ENCODE peak calls at places on chromosomes 12 and 14, in five cellular contexts. W is OCI-LY7, M is GM12865, D is K562, I is MM.1S. Q is an unnamed sample.

GRCh38 chr12:52349196-52349595 is 18.1 kb downstream of the KRT85 start:
- DNase-seq in W (no peak), I (no peak), D (no peak), M (no peak), Q (no peak)

GRCh38 chr14:27181304-27181703 is 583.5 kb upstream of the NOVA1 start:
- DNase-seq in W (no peak), D (no peak), M (no peak), I (no peak), Q (no peak)

GRCh38 chr14:67417633-67418032 is 5.7 kb upstream of the PLEK2 start:
- DNase-seq in W (no peak), M (no peak), I (no peak), D (no peak), Q (no peak)

GRCh38 chr14:38409081-38409705 is 153.3 kb upstream of the CLEC14A start:
- DNase-seq in D (no peak), M (no peak), I (no peak), W (no peak), Q (no peak)

GRCh38 chr12:89439946-89440345 is 84.7 kb downstream of the GALNT4 start:
- DNase-seq in W (no peak), I (no peak), M (no peak), D (no peak), Q (no peak)

GRCh38 chr12:78494911-78495310 is 369.7 kb upstream of the SYT1 start:
- DNase-seq in W (no peak), I (no peak), M (no peak), D (no peak), Q (no peak)

GRCh38 chr12:120015313-120015712 is 26.3 kb downstream of the BICDL1 start:
- DNase-seq in I (no peak), D (peak), W (no peak), M (peak), Q (peak)

GRCh38 chr12:70660002-70660604 is 22.9 kb upstream of the PTPRB start:
- DNase-seq in W (no peak), M (no peak), D (no peak), I (no peak), Q (no peak)

GRCh38 chr12:131672941-131673330 is 38.0 kb upstream of the SFSWAP start:
- DNase-seq in M (no peak), I (no peak), W (no peak), D (no peak), Q (no peak)

GRCh38 chr14:33611405-33612183 is 339.3 kb downstream of the EGLN3 start:
- DNase-seq in I (no peak), D (no peak), M (no peak), W (no peak), Q (no peak)

GRCh38 chr12:105573574-105573973 is 243.1 kb downstream of the C12orf75 start:
- DNase-seq in I (no peak), W (no peak), D (no peak), M (no peak), Q (no peak)

GRCh38 chr14:32601908-32602307 is 272.8 kb downstream of the AKAP6 start:
- DNase-seq in D (no peak), W (no peak), M (no peak), I (no peak), Q (no peak)

GRCh38 chr12:3897400-3897910 is 24.3 kb upstream of the PARP11 start:
- DNase-seq in W (no peak), I (no peak), D (no peak), M (no peak), Q (peak)

GRCh38 chr12:11652351-11653040 is 3.0 kb downstream of the ETV6 start:
- DNase-seq in D (peak), W (peak), I (no peak), M (peak), Q (no peak)

GRCh38 chr12:9134981-9135628 is 19.4 kb upstream of the A2M start:
- DNase-seq in M (peak), I (peak), W (peak), D (peak), Q (peak)

GRCh38 chr12:68530965-68531364 is 79.7 kb upstream of the RAP1B start:
- DNase-seq in I (no peak), M (no peak), D (no peak), W (no peak), Q (no peak)

GRCh38 chr12:56805282-56805855 is 42.2 kb downstream of the HSD17B6 start:
- DNase-seq in W (no peak), M (no peak), I (no peak), D (no peak), Q (no peak)

GRCh38 chr12:6613015-6613775 is 6.0 kb upstream of the CHD4 start:
- DNase-seq in W (peak), D (peak), I (peak), M (peak), Q (peak)
- H3K4me3 ChIP-seq in W (peak), D (peak), I (no peak), M (no peak), Q (peak)

DNA sequence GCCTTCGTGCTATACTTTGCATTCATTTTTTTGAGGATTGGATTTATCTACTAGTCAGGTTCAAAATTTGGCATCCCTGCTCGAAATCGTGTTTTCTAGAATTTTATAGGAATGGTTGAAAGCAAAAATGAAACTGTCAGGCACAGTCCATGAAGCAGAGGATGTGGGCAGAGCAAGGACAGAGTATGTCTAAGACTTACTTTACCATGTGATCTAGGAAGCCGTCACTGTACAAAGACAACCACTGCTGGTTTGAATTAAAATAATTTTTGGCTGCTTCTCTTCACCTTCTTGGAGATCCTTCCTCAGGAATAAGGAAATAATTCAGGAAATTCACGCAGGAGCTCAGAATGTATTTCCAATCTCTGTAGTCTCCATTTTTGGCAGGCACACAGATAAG is 31.6 kb upstream of the SGPP1 start:
- DNase-seq in D (no peak), I (peak), W (peak), M (peak), Q (peak)
- H3K4me3 ChIP-seq in D (no peak), I (peak), W (peak), M (peak), Q (no peak)

DNA sequence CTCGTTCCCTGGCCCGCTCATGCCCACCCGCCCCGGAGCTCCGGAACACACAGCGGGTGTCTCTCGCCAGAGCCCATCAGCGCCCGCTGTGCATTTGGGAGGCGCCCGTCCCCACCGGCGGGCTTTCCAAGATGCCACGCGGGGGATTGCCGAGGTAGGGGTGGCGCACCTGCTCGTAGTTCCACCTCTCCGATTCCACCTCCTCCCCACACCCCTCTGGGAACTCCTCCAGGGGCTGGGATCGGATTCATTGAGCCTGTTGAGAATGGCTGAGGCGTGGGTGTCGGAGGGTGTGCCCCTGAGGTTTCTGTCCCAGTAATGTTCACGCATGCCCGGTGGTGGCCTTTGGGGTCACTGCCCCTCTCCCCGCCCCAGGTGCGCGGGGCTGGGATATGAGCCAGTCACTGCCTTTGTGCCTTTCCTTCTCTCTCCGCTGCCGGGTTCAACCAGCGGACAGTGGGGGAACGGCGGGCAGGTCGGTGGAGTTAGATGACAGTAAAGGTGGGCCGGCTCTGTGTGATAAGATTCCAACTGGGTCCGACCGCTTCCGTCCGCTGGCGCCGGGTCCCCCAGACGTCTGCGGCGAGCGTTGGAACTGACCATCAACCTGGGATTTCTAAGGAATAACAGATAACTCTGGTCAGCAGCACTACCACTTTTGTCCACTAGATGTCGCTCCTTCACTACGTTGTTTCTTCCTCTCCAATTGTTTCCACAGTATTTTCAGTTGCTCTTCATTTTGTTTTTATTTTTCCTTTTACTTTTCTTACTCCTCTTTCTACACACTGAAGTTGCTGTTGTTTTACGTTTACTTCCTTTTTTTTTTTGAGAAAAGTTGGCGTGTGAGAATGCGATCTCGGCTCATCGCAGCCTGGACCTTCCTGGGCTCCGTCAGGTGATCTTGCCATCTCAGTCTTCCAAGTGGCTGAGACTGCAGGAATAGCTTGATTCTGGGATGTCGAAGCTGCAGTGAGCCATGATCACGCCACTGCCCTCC is 178.1 kb upstream of the ALG10B start:
- DNase-seq in D (peak), W (peak), M (peak), I (peak), Q (peak)
- H3K4me3 ChIP-seq in D (no peak), W (no peak), M (peak), I (peak), Q (no peak)

GRCh38 chr14:77647853-77648252 is 31.4 kb upstream of the SPTLC2 start:
- DNase-seq in I (no peak), W (no peak), M (no peak), D (no peak), Q (no peak)

GRCh38 chr14:77646907-77647306 is 30.5 kb upstream of the SPTLC2 start:
- DNase-seq in W (no peak), D (no peak), I (no peak), M (no peak), Q (no peak)

GRCh38 chr14:77648520-77649200 is 32.2 kb upstream of the SPTLC2 start:
- DNase-seq in M (no peak), D (no peak), I (no peak), W (no peak), Q (no peak)

GRCh38 chr14:77642407-77642806 is 26.0 kb upstream of the SPTLC2 start:
- DNase-seq in I (no peak), W (no peak), D (no peak), M (no peak), Q (no peak)

GRCh38 chr14:77645520-77646230 is 29.2 kb upstream of the SPTLC2 start:
- DNase-seq in M (no peak), W (no peak), I (no peak), D (peak), Q (no peak)
- H3K4me3 ChIP-seq in M (no peak), W (no peak), I (no peak), D (no peak), Q (no peak)

GRCh38 chr12:116980083-116980482 is 69.3 kb downstream of the FBXW8 start:
- DNase-seq in M (no peak), D (peak), I (no peak), W (no peak), Q (no peak)
- H3K4me3 ChIP-seq in M (no peak), D (no peak), I (no peak), W (peak), Q (no peak)

GRCh38 chr12:53698948-53699672 is 23.2 kb upstream of the ATP5MC2 start:
- DNase-seq in W (no peak), I (no peak), D (no peak), M (no peak), Q (no peak)

GRCh38 chr12:53696655-53697321 is 20.9 kb upstream of the ATP5MC2 start:
- DNase-seq in W (no peak), D (no peak), M (no peak), I (no peak), Q (no peak)

GRCh38 chr12:53695148-53696138 is 19.6 kb upstream of the ATP5MC2 start:
- DNase-seq in D (peak), I (no peak), M (no peak), W (no peak), Q (no peak)

GRCh38 chr12:53694746-53695145 is 18.9 kb upstream of the ATP5MC2 start:
- DNase-seq in D (no peak), W (no peak), M (no peak), I (no peak), Q (no peak)

GRCh38 chr12:53696285-53696654 is 20.4 kb upstream of the ATP5MC2 start:
- DNase-seq in D (peak), W (peak), M (peak), I (peak), Q (peak)
- H3K4me3 ChIP-seq in D (no peak), W (no peak), M (no peak), I (peak), Q (no peak)

GRCh38 chr14:69152181-69152943 is 557 bp downstream of the DCAF5 start:
- DNase-seq in I (peak), M (peak), W (peak), D (peak), Q (peak)
- H3K4me3 ChIP-seq in I (peak), M (peak), W (peak), D (peak), Q (peak)

GRCh38 chr12:91562476-91562875 is 379.9 kb upstream of the DCN start:
- DNase-seq in W (no peak), D (no peak), M (peak), I (peak), Q (no peak)
- H3K4me3 ChIP-seq in W (no peak), D (no peak), M (no peak), I (no peak), Q (no peak)

GRCh38 chr12:43551971-43552559 is at the start of gene ADAMTS20:
- DNase-seq in M (no peak), D (no peak), W (no peak), I (no peak), Q (no peak)

GRCh38 chr12:43556057-43556456 is 4.1 kb upstream of the ADAMTS20 start:
- DNase-seq in D (no peak), M (no peak), I (no peak), W (no peak), Q (no peak)

GRCh38 chr12:43550831-43551270 is 1.2 kb downstream of the ADAMTS20 start:
- DNase-seq in I (no peak), W (no peak), M (no peak), D (no peak), Q (no peak)

DNA sequence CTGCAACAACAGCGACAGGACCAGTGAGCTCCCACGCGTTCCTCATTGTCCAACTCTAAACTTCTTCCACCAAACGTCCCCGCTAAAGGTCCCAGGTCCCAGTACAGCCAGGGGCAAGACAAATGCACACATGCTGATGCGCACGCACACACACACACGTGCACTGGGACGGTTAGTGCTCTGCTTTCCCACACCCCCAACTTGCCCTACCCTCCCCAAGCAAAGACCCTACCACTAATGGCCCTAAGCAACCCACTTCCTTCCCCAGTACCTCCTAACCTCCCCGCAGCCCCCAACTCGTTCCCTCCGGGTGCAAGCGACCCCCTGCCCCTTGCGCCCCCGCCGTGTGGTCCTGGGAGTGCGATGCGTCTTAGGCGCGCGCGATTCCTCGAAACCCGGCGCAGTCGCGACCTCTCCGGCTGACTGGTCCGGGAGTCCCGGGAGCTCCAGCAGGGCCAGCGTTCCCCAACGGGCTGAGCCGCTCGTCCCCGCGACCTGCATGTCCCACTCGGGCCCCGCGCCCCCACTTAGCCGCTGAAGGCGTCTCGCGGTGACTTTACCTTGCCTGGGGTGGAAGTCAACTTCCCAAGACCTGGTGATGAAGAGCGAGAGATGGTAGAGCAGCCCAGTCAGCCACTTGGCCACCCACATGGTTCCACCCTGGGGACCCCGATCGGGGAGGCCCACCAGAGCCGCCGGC is 582 bp downstream of the ADAMTS20 start:
- DNase-seq in W (no peak), M (no peak), I (no peak), D (no peak), Q (no peak)
- H3K4me3 ChIP-seq in W (no peak), M (no peak), I (no peak), D (no peak), Q (no peak)